ENCODE peak calls at places on chromosomes 7 and 10, in seven cellular contexts. M is heart right ventricle, W is psoas muscle, N is H1, B is Peyer's patch, T is upper lobe of right lung, I is hepatocyte. Q is an unnamed sample.

GRCh38 chr10:7474388-7474787 is 63.6 kb upstream of the SFMBT2 start:
- DNase-seq in W (no peak), M (no peak), N (no peak), B (no peak), I (no peak), T (no peak), Q (no peak)

GRCh38 chr10:129728246-129728820 is 235.7 kb downstream of the EBF3 start:
- DNase-seq in T (no peak), B (peak; percentile 36), I (no peak), N (no peak), W (no peak), M (no peak), Q (no peak)

GRCh38 chr10:29698766-29699490 is 64.2 kb upstream of the SVIL start:
- DNase-seq in M (no peak), N (no peak), W (no peak), B (no peak), I (no peak), T (no peak), Q (no peak)

GRCh38 chr7:90320801-90321494 is at the start of gene FAM237B:
- DNase-seq in T (no peak), I (peak; percentile 24), M (no peak), W (no peak), B (no peak), N (no peak), Q (no peak)

GRCh38 chr7:67348171-67348570 is 351.5 kb downstream of the TYW1 start:
- DNase-seq in N (no peak), W (no peak), M (no peak), B (no peak), T (no peak), I (no peak), Q (no peak)

GRCh38 chr7:141231018-141231792 is 157.3 kb downstream of the TMEM178B start:
- DNase-seq in B (no peak), M (peak; percentile 38), N (peak; percentile 34), W (no peak), I (peak; percentile 63), T (no peak), Q (peak; percentile 44)

GRCh38 chr7:2112261-2113203 is 120.2 kb downstream of the MAD1L1 start:
- DNase-seq in I (no peak), T (no peak), N (no peak), B (no peak), M (no peak), W (no peak), Q (no peak)

GRCh38 chr10:29619273-29619672 is 15.5 kb downstream of the SVIL start:
- DNase-seq in T (no peak), M (no peak), N (no peak), W (no peak), I (peak; percentile 21), B (no peak), Q (no peak)

GRCh38 chr10:96880575-96880974 is 48.5 kb downstream of the LCOR start:
- DNase-seq in W (no peak), N (no peak), T (no peak), M (no peak), I (no peak), B (no peak), Q (no peak)

GRCh38 chr10:52644678-52645434 is 127.7 kb downstream of the MBL2 start:
- DNase-seq in W (no peak), T (no peak), I (peak; percentile 65), M (no peak), N (no peak), B (no peak), Q (peak; percentile 20)

GRCh38 chr7:39624202-39624807 is 933 bp downstream of the RALA start:
- DNase-seq in B (no peak), N (no peak), T (no peak), I (peak; percentile 36), M (no peak), W (no peak), Q (peak; percentile 28)
- H3K27ac ChIP-seq in B (peak overlapping the region; percentile 90), N (no peak overlapping the region), T (peak overlapping the region; percentile 93), I (peak overlapping the region; percentile 99), M (peak overlapping the region; percentile 95), W (peak overlapping the region; percentile 92), Q (peak overlapping the region; percentile 94)

DNA sequence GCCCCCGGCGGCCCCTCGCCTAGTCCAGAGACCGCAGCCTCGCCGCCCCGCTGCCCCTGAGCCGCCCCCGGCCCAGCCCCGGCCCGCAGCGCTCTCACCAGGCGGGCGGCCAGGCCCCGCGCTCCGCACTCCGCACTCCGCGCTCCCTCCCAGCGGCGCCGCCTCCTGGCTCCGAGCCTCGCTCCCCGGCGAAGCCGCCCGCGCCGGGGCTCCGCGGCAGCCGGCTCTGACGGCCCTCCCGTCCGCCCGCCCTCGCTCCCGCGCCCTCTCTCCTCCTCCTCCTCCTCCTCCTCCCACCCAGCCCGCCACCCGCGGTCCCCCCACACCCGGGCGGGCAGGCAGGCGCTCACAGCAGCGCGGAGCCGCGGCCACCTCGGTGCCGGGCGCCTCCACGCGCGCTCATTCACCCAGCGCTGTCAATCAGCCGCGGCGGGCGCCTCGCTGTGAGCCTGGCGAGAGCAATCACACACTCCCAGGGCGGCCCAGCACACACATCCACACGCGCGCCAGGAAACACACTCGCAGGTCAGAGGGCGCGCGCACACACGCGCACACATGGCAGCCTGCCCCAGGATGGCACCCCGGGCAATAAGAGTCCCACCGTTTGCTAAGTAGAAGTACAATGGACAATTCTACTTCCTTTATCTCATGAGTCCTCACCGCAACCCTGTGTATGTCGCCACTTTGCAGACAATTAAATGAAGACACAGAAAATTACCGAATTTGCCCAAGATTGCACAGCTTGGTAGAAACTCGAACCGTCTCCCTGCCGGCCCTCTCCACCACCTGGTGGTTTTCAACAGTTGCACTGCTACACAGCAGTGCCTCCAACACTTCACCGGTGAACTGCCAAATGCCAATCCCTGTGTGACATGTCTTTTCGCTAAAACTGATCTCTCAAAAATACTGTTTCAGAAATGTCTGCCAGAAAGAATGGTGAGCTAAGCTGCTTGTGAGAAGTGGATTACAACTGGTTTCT is at the start of gene PRRT4:
- DNase-seq in B (no peak), M (peak; percentile 50), T (peak; percentile 68), W (peak; percentile 77), I (peak; percentile 71), N (no peak), Q (peak; percentile 40)
- TF ChIP-seq CTCF in B (no peak), M (no peak), T (no peak), W (no peak), I (peak; percentile 5), N (peak; percentile 14), Q (peak; percentile 21)

DNA sequence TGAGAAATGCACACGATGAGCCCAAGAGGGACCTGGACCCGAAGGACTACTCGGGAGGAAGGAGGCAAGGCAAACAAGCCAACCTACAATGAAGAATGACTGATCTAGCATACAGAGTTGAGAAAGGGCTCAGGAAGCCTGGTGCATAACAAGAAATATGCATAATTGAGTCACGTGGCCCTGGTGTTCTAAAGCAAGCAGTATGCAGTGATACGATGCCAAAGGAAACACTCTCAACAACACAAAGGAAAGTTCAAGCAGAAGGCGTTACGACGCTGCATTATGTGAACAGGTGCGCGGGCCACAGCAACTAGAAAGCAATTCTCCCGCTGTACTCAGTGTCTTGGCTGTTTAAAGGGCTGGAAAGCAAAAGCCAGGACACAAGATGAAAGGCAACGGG is 100.8 kb downstream of the PRTFDC1 start:
- DNase-seq in N (no peak), M (no peak), B (no peak), W (no peak), I (no peak), T (no peak), Q (no peak)
- H3K4me3 ChIP-seq in N (no peak overlapping the region), M (no peak overlapping the region), B (no peak overlapping the region), W (no peak overlapping the region), I (no peak overlapping the region), T (no peak overlapping the region), Q (no peak overlapping the region)

GRCh38 chr7:151348970-151349369 is 7.4 kb downstream of the NUB1 start:
- DNase-seq in W (no peak), M (no peak), T (no peak), I (no peak), N (no peak), B (no peak), Q (no peak)
- H3K27ac ChIP-seq in W (no peak overlapping the region), M (peak overlapping the region; percentile 83), T (peak overlapping the region; percentile 72), I (peak overlapping the region; percentile 54), N (no peak overlapping the region), B (peak overlapping the region; percentile 89), Q (no peak overlapping the region)

GRCh38 chr7:44811571-44811970 is 15.1 kb downstream of the PPIA start:
- DNase-seq in N (no peak), I (no peak), T (no peak), B (no peak), M (no peak), W (no peak), Q (no peak)

GRCh38 chr7:44819292-44819691 is 22.8 kb downstream of the PPIA start:
- DNase-seq in B (no peak), I (no peak), T (no peak), W (no peak), M (no peak), N (no peak), Q (no peak)

GRCh38 chr7:44811093-44811492 is 14.6 kb downstream of the PPIA start:
- DNase-seq in B (no peak), N (no peak), I (peak; percentile 34), T (no peak), W (no peak), M (no peak), Q (no peak)

GRCh38 chr7:44814956-44815355 is 18.5 kb downstream of the PPIA start:
- DNase-seq in W (no peak), I (no peak), N (no peak), T (no peak), B (no peak), M (no peak), Q (no peak)
- TF ChIP-seq CTCF in W (no peak), I (no peak), N (no peak), T (no peak), B (no peak), M (no peak), Q (no peak)

DNA sequence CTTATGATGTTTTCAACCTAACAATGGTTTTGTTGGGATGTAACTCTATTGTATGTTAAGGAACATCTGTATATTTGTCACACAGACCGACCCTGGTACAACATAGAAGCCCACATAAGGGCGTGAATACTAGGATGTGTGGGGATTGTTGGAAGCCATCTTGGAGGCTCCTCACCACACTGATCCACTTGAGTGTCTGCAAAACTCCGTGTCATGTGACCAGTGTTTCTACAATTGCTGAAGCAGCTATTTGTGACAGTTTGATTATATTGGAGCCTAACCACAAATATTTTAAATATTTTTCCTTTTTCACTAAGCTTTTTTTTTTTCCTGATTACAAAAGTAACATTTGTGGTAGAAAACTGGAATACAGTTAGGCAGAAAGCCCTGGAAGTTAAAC is 27.9 kb downstream of the RALA start:
- DNase-seq in I (no peak), N (no peak), B (no peak), T (no peak), W (no peak), M (no peak), Q (no peak)
- H3K4me3 ChIP-seq in I (no peak overlapping the region), N (no peak overlapping the region), B (no peak overlapping the region), T (no peak overlapping the region), W (no peak overlapping the region), M (no peak overlapping the region), Q (no peak overlapping the region)

DNA sequence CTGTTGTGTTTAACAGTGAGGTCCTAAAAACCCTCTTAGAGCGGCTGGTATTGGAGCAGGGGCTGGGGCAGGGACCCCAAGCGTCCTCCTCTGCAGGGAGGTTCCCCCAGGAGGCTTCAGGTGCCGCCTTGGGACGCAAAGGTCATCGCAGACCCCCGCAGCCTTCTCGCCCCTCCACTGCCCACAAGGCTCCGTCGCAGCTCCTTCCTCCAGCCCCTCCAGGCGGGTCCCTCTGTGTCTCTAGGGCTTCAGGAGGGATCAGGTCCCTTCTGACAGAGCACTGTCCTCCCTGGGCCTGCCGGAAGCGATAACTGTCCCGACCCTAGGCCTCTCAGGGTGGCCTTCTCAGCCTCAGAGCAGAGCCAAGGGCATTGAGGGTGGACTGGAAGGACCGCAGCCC is 26.1 kb upstream of the AP5Z1 start:
- DNase-seq in M (no peak), N (no peak), T (no peak), I (no peak), W (no peak), B (no peak), Q (no peak)
- H3K27ac ChIP-seq in M (peak overlapping the region; percentile 90), N (no peak overlapping the region), T (peak overlapping the region; percentile 99), I (no peak overlapping the region), W (peak overlapping the region; percentile 92), B (no peak overlapping the region), Q (no peak overlapping the region)

GRCh38 chr10:86348321-86349210 is 18.0 kb downstream of the GRID1 start:
- DNase-seq in T (peak; percentile 63), I (no peak), W (no peak), M (no peak), B (no peak), N (no peak), Q (peak; percentile 77)
- TF ChIP-seq CTCF in T (no peak), I (peak; percentile 27), W (no peak), M (no peak), B (no peak), N (peak; percentile 24), Q (peak; percentile 80)

Q was measured in WERI-Rb-1.